ENCODE peak calls at places on chromosome 18, in five cellular contexts. One of them, this sample, is unnamed.
A peak's percentile ranks its signal among the peaks of the same experiment; 100 is the strongest.

GRCh38 chr18:9779630-9780029 is 71.5 kb downstream of the RAB31 start:
- DNase-seq in adrenal gland: no peak
- DNase-seq in left ventricle myocardium inferior: no peak
- DNase-seq in mucosa of descending colon: no peak
- DNase-seq in HFF-Myc: no peak
- DNase-seq in this sample: peak; percentile 57

GRCh38 chr18:21141678-21142422 is 30.2 kb upstream of the ROCK1 start:
- DNase-seq in adrenal gland: no peak
- DNase-seq in left ventricle myocardium inferior: no peak
- DNase-seq in mucosa of descending colon: no peak
- DNase-seq in HFF-Myc: no peak
- DNase-seq in this sample: no peak

GRCh38 chr18:56068701-56069100 is 480.7 kb upstream of the TCF4 start:
- DNase-seq in adrenal gland: no peak
- DNase-seq in left ventricle myocardium inferior: no peak
- DNase-seq in mucosa of descending colon: no peak
- DNase-seq in HFF-Myc: no peak
- DNase-seq in this sample: no peak

GRCh38 chr18:6744816-6745455 is 15.4 kb downstream of the ARHGAP28 start:
- DNase-seq in adrenal gland: no peak
- DNase-seq in left ventricle myocardium inferior: no peak
- DNase-seq in mucosa of descending colon: no peak
- DNase-seq in HFF-Myc: no peak
- DNase-seq in this sample: peak; percentile 7

GRCh38 chr18:44771957-44772917 is 91.5 kb downstream of the SETBP1 start:
- DNase-seq in adrenal gland: no peak
- DNase-seq in left ventricle myocardium inferior: peak; percentile 30
- DNase-seq in mucosa of descending colon: peak; percentile 66
- DNase-seq in HFF-Myc: no peak
- DNase-seq in this sample: no peak

GRCh38 chr18:9860682-9861081 is 25.1 kb upstream of the TXNDC2 start:
- DNase-seq in adrenal gland: no peak
- DNase-seq in left ventricle myocardium inferior: no peak
- DNase-seq in mucosa of descending colon: no peak
- DNase-seq in HFF-Myc: no peak
- DNase-seq in this sample: no peak

GRCh38 chr18:62060820-62061219 is 126.0 kb downstream of the PIGN start:
- DNase-seq in adrenal gland: no peak
- DNase-seq in left ventricle myocardium inferior: no peak
- DNase-seq in mucosa of descending colon: no peak
- DNase-seq in HFF-Myc: no peak
- DNase-seq in this sample: no peak

GRCh38 chr18:8153887-8154583 is 455.2 kb upstream of the RAB12 start:
- DNase-seq in adrenal gland: no peak
- DNase-seq in left ventricle myocardium inferior: no peak
- DNase-seq in mucosa of descending colon: no peak
- DNase-seq in HFF-Myc: no peak
- DNase-seq in this sample: no peak

GRCh38 chr18:42156266-42156665 is 201.2 kb downstream of the PIK3C3 start:
- DNase-seq in adrenal gland: no peak
- DNase-seq in left ventricle myocardium inferior: no peak
- DNase-seq in mucosa of descending colon: no peak
- DNase-seq in HFF-Myc: no peak
- DNase-seq in this sample: no peak

GRCh38 chr18:50051288-50051687 is 143.7 kb downstream of the MYO5B start:
- DNase-seq in adrenal gland: no peak
- DNase-seq in left ventricle myocardium inferior: no peak
- DNase-seq in mucosa of descending colon: no peak
- DNase-seq in HFF-Myc: no peak
- DNase-seq in this sample: peak; percentile 6

GRCh38 chr18:63785031-63785430 is 9.8 kb downstream of the SERPINB7 start:
- DNase-seq in adrenal gland: no peak
- DNase-seq in left ventricle myocardium inferior: no peak
- DNase-seq in mucosa of descending colon: no peak
- DNase-seq in HFF-Myc: no peak
- DNase-seq in this sample: no peak

GRCh38 chr18:70228546-70228945 is 23.1 kb upstream of the RTTN start:
- DNase-seq in adrenal gland: no peak
- DNase-seq in left ventricle myocardium inferior: no peak
- DNase-seq in mucosa of descending colon: no peak
- DNase-seq in HFF-Myc: no peak
- DNase-seq in this sample: no peak

GRCh38 chr18:55018602-55019001 is 59.3 kb upstream of the CCDC68 start:
- DNase-seq in adrenal gland: no peak
- DNase-seq in left ventricle myocardium inferior: no peak
- DNase-seq in mucosa of descending colon: no peak
- DNase-seq in HFF-Myc: peak; percentile 67
- DNase-seq in this sample: peak; percentile 83

GRCh38 chr18:59783138-59783537 is 85.9 kb upstream of the CCBE1 start:
- DNase-seq in adrenal gland: peak; percentile 33
- DNase-seq in left ventricle myocardium inferior: no peak
- DNase-seq in mucosa of descending colon: no peak
- DNase-seq in HFF-Myc: peak; percentile 73
- DNase-seq in this sample: peak; percentile 86

GRCh38 chr18:13982136-13982535 is 66.8 kb upstream of the MC2R start:
- DNase-seq in adrenal gland: no peak
- DNase-seq in left ventricle myocardium inferior: no peak
- DNase-seq in mucosa of descending colon: no peak
- DNase-seq in HFF-Myc: no peak
- DNase-seq in this sample: no peak

GRCh38 chr18:56516769-56517168 is 121.6 kb downstream of the TXNL1 start:
- DNase-seq in adrenal gland: no peak
- DNase-seq in left ventricle myocardium inferior: no peak
- DNase-seq in mucosa of descending colon: no peak
- DNase-seq in HFF-Myc: no peak
- DNase-seq in this sample: no peak

GRCh38 chr18:50636366-50637057 is 76.6 kb downstream of the MAPK4 start:
- DNase-seq in adrenal gland: no peak
- DNase-seq in left ventricle myocardium inferior: no peak
- DNase-seq in mucosa of descending colon: no peak
- DNase-seq in HFF-Myc: no peak
- DNase-seq in this sample: no peak

GRCh38 chr18:30971338-30971956 is 71.1 kb downstream of the DSC3 start:
- DNase-seq in adrenal gland: no peak
- DNase-seq in left ventricle myocardium inferior: no peak
- DNase-seq in mucosa of descending colon: no peak
- DNase-seq in HFF-Myc: peak; percentile 0
- DNase-seq in this sample: peak; percentile 51

GRCh38 chr18:72325307-72325706 is 218.8 kb downstream of the CBLN2 start:
- DNase-seq in adrenal gland: no peak
- DNase-seq in left ventricle myocardium inferior: no peak
- DNase-seq in mucosa of descending colon: no peak
- DNase-seq in HFF-Myc: no peak
- DNase-seq in this sample: no peak

GRCh38 chr18:76686737-76687231 is 135.6 kb upstream of the ZNF236 start:
- DNase-seq in adrenal gland: peak; percentile 69
- DNase-seq in left ventricle myocardium inferior: peak; percentile 29
- DNase-seq in mucosa of descending colon: no peak
- DNase-seq in HFF-Myc: no peak
- DNase-seq in this sample: peak; percentile 77

GRCh38 chr18:29234751-29235150 is 1057.8 kb upstream of the CDH2 start:
- DNase-seq in adrenal gland: no peak
- DNase-seq in left ventricle myocardium inferior: no peak
- DNase-seq in mucosa of descending colon: no peak
- DNase-seq in HFF-Myc: no peak
- DNase-seq in this sample: no peak

GRCh38 chr18:55918449-55918848 is 330.5 kb upstream of the TCF4 start:
- DNase-seq in adrenal gland: no peak
- DNase-seq in left ventricle myocardium inferior: no peak
- DNase-seq in mucosa of descending colon: no peak
- DNase-seq in HFF-Myc: peak; percentile 26
- DNase-seq in this sample: no peak

GRCh38 chr18:41613210-41613609 is 341.8 kb upstream of the PIK3C3 start:
- DNase-seq in adrenal gland: no peak
- DNase-seq in left ventricle myocardium inferior: no peak
- DNase-seq in mucosa of descending colon: no peak
- DNase-seq in HFF-Myc: no peak
- DNase-seq in this sample: peak; percentile 31

GRCh38 chr18:50240083-50240563 is 26.2 kb downstream of the CFAP53 start:
- DNase-seq in adrenal gland: no peak
- DNase-seq in left ventricle myocardium inferior: no peak
- DNase-seq in mucosa of descending colon: no peak
- DNase-seq in HFF-Myc: no peak
- DNase-seq in this sample: no peak

GRCh38 chr18:47898055-47898454 is 32.4 kb downstream of the SMAD2 start:
- DNase-seq in adrenal gland: no peak
- DNase-seq in left ventricle myocardium inferior: no peak
- DNase-seq in mucosa of descending colon: no peak
- DNase-seq in HFF-Myc: no peak
- DNase-seq in this sample: no peak

GRCh38 chr18:43533371-43533770 is 256.1 kb upstream of the SYT4 start:
- DNase-seq in adrenal gland: no peak
- DNase-seq in left ventricle myocardium inferior: no peak
- DNase-seq in mucosa of descending colon: no peak
- DNase-seq in HFF-Myc: no peak
- DNase-seq in this sample: no peak

GRCh38 chr18:32688821-32689220 is 84.0 kb downstream of the KLHL14 start:
- DNase-seq in adrenal gland: no peak
- DNase-seq in left ventricle myocardium inferior: no peak
- DNase-seq in mucosa of descending colon: no peak
- DNase-seq in HFF-Myc: no peak
- DNase-seq in this sample: no peak

GRCh38 chr18:24677011-24677410 is 216.6 kb downstream of the HRH4 start:
- DNase-seq in adrenal gland: no peak
- DNase-seq in left ventricle myocardium inferior: no peak
- DNase-seq in mucosa of descending colon: no peak
- DNase-seq in HFF-Myc: no peak
- DNase-seq in this sample: no peak

GRCh38 chr18:12283256-12283655 is 24.8 kb upstream of the TUBB6 start:
- DNase-seq in adrenal gland: no peak
- DNase-seq in left ventricle myocardium inferior: no peak
- DNase-seq in mucosa of descending colon: no peak
- DNase-seq in HFF-Myc: no peak
- DNase-seq in this sample: peak; percentile 38

GRCh38 chr18:52715961-52716360 is 376.0 kb downstream of the DCC start:
- DNase-seq in adrenal gland: no peak
- DNase-seq in left ventricle myocardium inferior: no peak
- DNase-seq in mucosa of descending colon: no peak
- DNase-seq in HFF-Myc: no peak
- DNase-seq in this sample: no peak

GRCh38 chr18:43952398-43952797 is 675.1 kb upstream of the SYT4 start:
- DNase-seq in adrenal gland: no peak
- DNase-seq in left ventricle myocardium inferior: no peak
- DNase-seq in mucosa of descending colon: no peak
- DNase-seq in HFF-Myc: no peak
- DNase-seq in this sample: no peak

GRCh38 chr18:79108520-79109215 is 39.5 kb downstream of the ATP9B start:
- DNase-seq in adrenal gland: no peak
- DNase-seq in left ventricle myocardium inferior: no peak
- DNase-seq in mucosa of descending colon: no peak
- DNase-seq in HFF-Myc: no peak
- DNase-seq in this sample: no peak

GRCh38 chr18:62018034-62018760 is 125.4 kb upstream of the RNF152 start:
- DNase-seq in adrenal gland: no peak
- DNase-seq in left ventricle myocardium inferior: peak; percentile 54
- DNase-seq in mucosa of descending colon: no peak
- DNase-seq in HFF-Myc: peak; percentile 95
- DNase-seq in this sample: peak; percentile 94

GRCh38 chr18:43265465-43265864 is 11.8 kb downstream of the SYT4 start:
- DNase-seq in adrenal gland: no peak
- DNase-seq in left ventricle myocardium inferior: no peak
- DNase-seq in mucosa of descending colon: no peak
- DNase-seq in HFF-Myc: no peak
- DNase-seq in this sample: no peak

GRCh38 chr18:44895176-44895798 is 214.6 kb downstream of the SETBP1 start:
- DNase-seq in adrenal gland: peak; percentile 18
- DNase-seq in left ventricle myocardium inferior: peak; percentile 28
- DNase-seq in mucosa of descending colon: no peak
- DNase-seq in HFF-Myc: peak; percentile 20
- DNase-seq in this sample: peak; percentile 83

GRCh38 chr18:57789105-57789504 is 14.0 kb downstream of the ATP8B1 start:
- DNase-seq in adrenal gland: no peak
- DNase-seq in left ventricle myocardium inferior: no peak
- DNase-seq in mucosa of descending colon: no peak
- DNase-seq in HFF-Myc: no peak
- DNase-seq in this sample: peak; percentile 54

GRCh38 chr18:78970774-78971333 is 8.8 kb upstream of the SALL3 start:
- DNase-seq in adrenal gland: no peak
- DNase-seq in left ventricle myocardium inferior: no peak
- DNase-seq in mucosa of descending colon: no peak
- DNase-seq in HFF-Myc: no peak
- DNase-seq in this sample: no peak

GRCh38 chr18:31563778-31564177 is 27.9 kb upstream of the TTR start:
- DNase-seq in adrenal gland: no peak
- DNase-seq in left ventricle myocardium inferior: no peak
- DNase-seq in mucosa of descending colon: no peak
- DNase-seq in HFF-Myc: no peak
- DNase-seq in this sample: peak; percentile 12

GRCh38 chr18:3319399-3319798 is 57.5 kb downstream of the MYL12B start:
- DNase-seq in adrenal gland: no peak
- DNase-seq in left ventricle myocardium inferior: no peak
- DNase-seq in mucosa of descending colon: no peak
- DNase-seq in HFF-Myc: no peak
- DNase-seq in this sample: peak; percentile 42

DNA sequence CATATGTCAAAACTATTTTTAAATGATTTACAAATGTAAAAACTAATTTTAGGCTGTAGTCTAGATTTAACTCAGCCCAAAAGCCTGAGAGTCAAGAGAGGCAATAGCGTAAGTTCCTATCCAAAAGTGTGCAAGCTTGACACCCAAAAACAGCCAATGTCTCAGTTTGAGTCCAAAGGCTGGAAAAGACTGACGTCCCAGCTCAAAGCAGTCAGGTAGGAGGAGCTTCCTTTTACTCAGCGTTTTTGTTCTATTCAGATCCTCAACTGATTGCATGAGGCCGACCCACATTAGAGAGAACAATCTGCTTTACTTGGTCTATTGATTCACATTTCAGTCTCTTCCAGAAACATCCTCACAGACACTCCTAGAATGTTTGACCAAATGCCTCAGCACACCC is 51.8 kb downstream of the MYL12B start:
- DNase-seq in adrenal gland: no peak
- DNase-seq in left ventricle myocardium inferior: no peak
- DNase-seq in mucosa of descending colon: no peak
- DNase-seq in HFF-Myc: no peak
- DNase-seq in this sample: no peak
- H3K4me3 ChIP-seq in adrenal gland: no peak overlapping the region
- H3K4me3 ChIP-seq in left ventricle myocardium inferior: no peak overlapping the region
- H3K4me3 ChIP-seq in mucosa of descending colon: no peak overlapping the region
- H3K4me3 ChIP-seq in HFF-Myc: no peak overlapping the region
- H3K4me3 ChIP-seq in this sample: no peak overlapping the region

GRCh38 chr18:74200780-74201179 is 52.5 kb downstream of the TIMM21 start:
- DNase-seq in adrenal gland: no peak
- DNase-seq in left ventricle myocardium inferior: no peak
- DNase-seq in mucosa of descending colon: no peak
- DNase-seq in HFF-Myc: no peak
- DNase-seq in this sample: no peak
- TF ChIP-seq CTCF in adrenal gland: no peak
- TF ChIP-seq CTCF in left ventricle myocardium inferior: no peak
- TF ChIP-seq CTCF in mucosa of descending colon: no peak
- TF ChIP-seq CTCF in HFF-Myc: no peak
- TF ChIP-seq CTCF in this sample: no peak

GRCh38 chr18:22169011-22169888 is at the start of gene GATA6:
- DNase-seq in adrenal gland: peak; percentile 93
- DNase-seq in left ventricle myocardium inferior: peak; percentile 92
- DNase-seq in mucosa of descending colon: peak; percentile 94
- DNase-seq in HFF-Myc: peak; percentile 21
- DNase-seq in this sample: peak; percentile 99
- H3K4me3 ChIP-seq in adrenal gland: peak within 1 kb of the TSS; percentile 89
- H3K4me3 ChIP-seq in left ventricle myocardium inferior: peak within 1 kb of the TSS; percentile 99
- H3K4me3 ChIP-seq in mucosa of descending colon: peak within 1 kb of the TSS; percentile 90
- H3K4me3 ChIP-seq in HFF-Myc: peak within 1 kb of the TSS; percentile 59
- H3K4me3 ChIP-seq in this sample: peak within 1 kb of the TSS; percentile 70

GRCh38 chr18:23053756-23054457 is 81.4 kb upstream of the CABLES1 start:
- DNase-seq in adrenal gland: no peak
- DNase-seq in left ventricle myocardium inferior: no peak
- DNase-seq in mucosa of descending colon: no peak
- DNase-seq in HFF-Myc: no peak
- DNase-seq in this sample: peak; percentile 64
- TF ChIP-seq CTCF in adrenal gland: no peak
- TF ChIP-seq CTCF in left ventricle myocardium inferior: no peak
- TF ChIP-seq CTCF in mucosa of descending colon: no peak
- TF ChIP-seq CTCF in HFF-Myc: peak; percentile 14
- TF ChIP-seq CTCF in this sample: peak; percentile 44

This sample was measured in fibroblast of pulmonary artery.